ENCODE peak calls at places on chromosomes 16 and 17, in five cellular contexts. Y is upper lobe of right lung, J is heart left ventricle, Q is prostate gland, H is uterus. U is an unnamed sample.

GRCh38 chr16:58187657-58188430 is 10.1 kb downstream of the CSNK2A2 start:
- DNase-seq in Y (no peak), J (no peak), Q (no peak), H (no peak), U (no peak)

GRCh38 chr17:77354721-77355455 is 214.1 kb downstream of the SEC14L1 start:
- DNase-seq in Y (no peak), J (peak; percentile 54), Q (no peak), H (peak; percentile 87), U (peak; percentile 87)

GRCh38 chr17:83081561-83082201 is 2.3 kb downstream of the METRNL start:
- DNase-seq in Y (no peak), J (no peak), Q (no peak), H (no peak), U (no peak)

GRCh38 chr17:59753522-59754467 is 46.3 kb downstream of the VMP1 start:
- DNase-seq in Y (no peak), J (peak; percentile 29), Q (peak; percentile 72), H (peak; percentile 45), U (no peak)

GRCh38 chr17:80704381-80704819 is 159.8 kb downstream of the RPTOR start:
- DNase-seq in Y (no peak), J (no peak), Q (no peak), H (no peak), U (no peak)

GRCh38 chr16:88282221-88283041 is 100.3 kb upstream of the ZNF469 start:
- DNase-seq in Y (no peak), J (no peak), Q (peak; percentile 15), H (no peak), U (no peak)

GRCh38 chr17:59121901-59122480 is 15.3 kb upstream of the TRIM37 start:
- DNase-seq in Y (no peak), J (no peak), Q (no peak), H (no peak), U (no peak)

GRCh38 chr16:8905168-8905762 is 23.1 kb downstream of the LITAFD start:
- DNase-seq in Y (no peak), J (no peak), Q (no peak), H (no peak), U (no peak)

GRCh38 chr16:77234611-77235010 is 35.4 kb downstream of the SYCE1L start:
- DNase-seq in Y (no peak), J (no peak), Q (no peak), H (no peak), U (no peak)

GRCh38 chr17:45946841-45947256 is 52.2 kb upstream of the STH start:
- DNase-seq in Y (no peak), J (no peak), Q (no peak), H (no peak), U (no peak)

GRCh38 chr17:47895254-47895855 is 681 bp upstream of the SP2 start:
- DNase-seq in Y (peak; percentile 76), J (peak; percentile 36), Q (peak; percentile 34), H (peak; percentile 47), U (no peak)

GRCh38 chr16:23962001-23962400 is 126.2 kb downstream of the PRKCB start:
- DNase-seq in Y (no peak), J (no peak), Q (no peak), H (no peak), U (peak; percentile 14)

GRCh38 chr16:65959978-65960377 is 406.5 kb upstream of the CDH5 start:
- DNase-seq in Y (no peak), J (no peak), Q (no peak), H (no peak), U (no peak)

GRCh38 chr17:48494335-48494734 is 36.5 kb downstream of the HOXB1 start:
- DNase-seq in Y (no peak), J (no peak), Q (no peak), H (no peak), U (no peak)

GRCh38 chr17:19336938-19337711 is 25.4 kb downstream of the B9D1 start:
- DNase-seq in Y (peak; percentile 57), J (no peak), Q (no peak), H (peak; percentile 61), U (no peak)

GRCh38 chr17:81000631-81001357 is 9.2 kb downstream of the CHMP6 start:
- DNase-seq in Y (peak; percentile 58), J (no peak), Q (no peak), H (no peak), U (peak; percentile 67)

GRCh38 chr17:28864991-28865849 is 10.4 kb downstream of the ERAL1 start:
- DNase-seq in Y (no peak), J (no peak), Q (no peak), H (no peak), U (no peak)

GRCh38 chr17:58615768-58616659 is 75.8 kb downstream of the TEX14 start:
- DNase-seq in Y (no peak), J (no peak), Q (no peak), H (no peak), U (no peak)

GRCh38 chr17:34607917-34608316 is 28.5 kb downstream of the TMEM132E start:
- DNase-seq in Y (no peak), J (no peak), Q (no peak), H (no peak), U (no peak)

GRCh38 chr16:11254913-11255736 is 879 bp downstream of the SOCS1 start:
- DNase-seq in Y (peak; percentile 80), J (no peak), Q (peak; percentile 24), H (peak; percentile 45), U (no peak)

GRCh38 chr16:84178892-84179611 is 7.8 kb downstream of the TAF1C start:
- DNase-seq in Y (no peak), J (no peak), Q (no peak), H (no peak), U (no peak)

GRCh38 chr16:84178146-84178765 is 8.6 kb downstream of the TAF1C start:
- DNase-seq in Y (no peak), J (no peak), Q (no peak), H (peak; percentile 36), U (no peak)

GRCh38 chr16:84176192-84177053 is 10.4 kb downstream of the TAF1C start:
- DNase-seq in Y (no peak), J (no peak), Q (no peak), H (no peak), U (no peak)

GRCh38 chr16:84179612-84180320 is 7.1 kb downstream of the TAF1C start:
- DNase-seq in Y (no peak), J (no peak), Q (no peak), H (no peak), U (no peak)

DNA sequence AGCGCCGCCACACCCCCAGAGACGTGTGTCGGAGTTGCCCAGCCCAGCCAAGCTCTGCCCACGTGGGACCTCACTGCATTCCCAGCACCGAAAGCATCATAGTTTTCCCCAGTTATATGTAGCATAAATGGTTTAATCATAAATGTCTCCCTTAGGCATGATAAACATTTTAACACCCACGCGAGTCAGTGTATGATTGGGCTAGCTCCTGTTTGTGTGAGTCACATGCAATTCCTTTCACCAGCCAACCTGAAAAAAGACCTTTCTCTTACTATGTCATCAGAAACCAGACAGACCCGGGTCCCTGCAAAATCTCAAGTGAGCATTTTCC is 9.2 kb downstream of the TAF1C start:
- DNase-seq in Y (no peak), J (no peak), Q (no peak), H (peak; percentile 21), U (no peak)
- H3K27ac ChIP-seq in Y (peak overlapping the region; percentile 88), J (peak overlapping the region; percentile 80), Q (peak overlapping the region; percentile 74), H (peak overlapping the region; percentile 78), U (peak overlapping the region; percentile 45)

DNA sequence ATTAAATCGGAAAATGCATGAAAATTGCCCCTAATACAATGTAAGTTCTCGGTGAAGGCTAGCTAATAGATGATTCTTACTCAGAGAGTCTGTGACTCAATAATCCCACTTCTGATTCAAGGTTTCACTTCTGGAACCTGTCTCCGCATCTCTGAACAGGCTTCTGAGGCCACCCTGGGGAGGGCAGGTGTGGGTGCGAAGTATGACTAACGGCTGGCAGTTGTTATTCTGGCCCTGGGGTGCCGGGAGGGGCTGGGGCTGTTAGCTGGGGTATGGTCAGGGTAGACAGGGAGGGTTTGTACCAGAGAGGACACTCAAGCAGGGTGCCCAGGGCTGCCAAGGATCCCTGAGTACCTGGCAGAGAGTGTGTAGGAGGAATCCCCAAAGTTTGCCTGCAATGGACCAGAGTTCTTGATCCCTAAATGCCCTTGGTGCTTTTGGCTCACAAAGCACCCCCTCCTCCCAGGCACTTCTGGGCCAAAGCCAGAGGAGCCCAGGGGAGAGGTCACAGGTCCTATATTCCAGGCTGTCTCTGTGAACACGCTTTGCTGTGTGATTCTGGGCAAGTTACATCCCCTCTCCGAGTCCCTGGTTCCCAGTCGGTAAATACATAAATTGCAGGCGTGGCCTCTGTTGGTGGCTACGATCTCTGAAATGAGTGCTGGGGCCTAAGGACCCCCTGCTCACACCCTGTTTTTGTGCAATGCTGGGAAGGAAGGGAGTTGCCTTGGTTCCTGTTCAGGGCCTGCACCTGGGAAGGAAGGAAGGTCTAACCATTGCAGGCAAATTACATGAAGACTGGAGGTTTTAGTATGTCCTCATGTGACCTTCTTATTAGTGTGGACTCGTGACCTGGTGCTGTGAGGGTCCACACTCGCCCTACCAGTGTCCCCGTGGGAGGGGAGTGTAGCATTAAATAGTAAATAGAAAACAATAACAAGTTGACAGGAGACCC is 49.9 kb upstream of the CPNE2 start:
- DNase-seq in Y (no peak), J (no peak), Q (no peak), H (no peak), U (no peak)
- H3K4me3 ChIP-seq in Y (no peak overlapping the region), J (no peak overlapping the region), Q (no peak overlapping the region), H (no peak overlapping the region), U (no peak overlapping the region)

GRCh38 chr17:40342575-40343058 is 21.9 kb downstream of the GJD3 start:
- DNase-seq in Y (peak; percentile 68), J (no peak), Q (no peak), H (peak; percentile 31), U (no peak)
- TF ChIP-seq CTCF in Y (no peak), J (no peak), Q (no peak), H (no peak), U (no peak)

GRCh38 chr16:48609453-48610023 is 442 bp downstream of the N4BP1 start:
- DNase-seq in Y (peak; percentile 70), J (peak; percentile 70), Q (peak; percentile 49), H (peak; percentile 53), U (no peak)

GRCh38 chr16:48607056-48607825 is 2.7 kb downstream of the N4BP1 start:
- DNase-seq in Y (no peak), J (no peak), Q (peak; percentile 86), H (no peak), U (no peak)

GRCh38 chr16:48608871-48609452 is 1.0 kb downstream of the N4BP1 start:
- DNase-seq in Y (no peak), J (no peak), Q (no peak), H (peak; percentile 26), U (no peak)

GRCh38 chr16:48605518-48606110 is 4.4 kb downstream of the N4BP1 start:
- DNase-seq in Y (peak; percentile 73), J (no peak), Q (no peak), H (no peak), U (no peak)

GRCh38 chr16:48608452-48608851 is 1.5 kb downstream of the N4BP1 start:
- DNase-seq in Y (no peak), J (no peak), Q (no peak), H (no peak), U (no peak)
- H3K27ac ChIP-seq in Y (peak overlapping the region; percentile 97), J (no peak overlapping the region), Q (peak overlapping the region; percentile 90), H (no peak overlapping the region), U (no peak overlapping the region)

GRCh38 chr16:80585764-80586163 is 45.0 kb downstream of the DYNLRB2 start:
- DNase-seq in Y (no peak), J (no peak), Q (no peak), H (no peak), U (no peak)

GRCh38 chr16:80577485-80578280 is 36.9 kb downstream of the DYNLRB2 start:
- DNase-seq in Y (no peak), J (no peak), Q (no peak), H (no peak), U (no peak)

GRCh38 chr16:80583466-80583865 is 42.7 kb downstream of the DYNLRB2 start:
- DNase-seq in Y (no peak), J (no peak), Q (no peak), H (no peak), U (no peak)

GRCh38 chr16:80576343-80576912 is 35.6 kb downstream of the DYNLRB2 start:
- DNase-seq in Y (no peak), J (no peak), Q (no peak), H (no peak), U (no peak)

GRCh38 chr16:80580109-80580832 is 39.5 kb downstream of the DYNLRB2 start:
- DNase-seq in Y (no peak), J (no peak), Q (no peak), H (no peak), U (no peak)
- H3K4me3 ChIP-seq in Y (no peak overlapping the region), J (no peak overlapping the region), Q (no peak overlapping the region), H (no peak overlapping the region), U (no peak overlapping the region)

U was measured in coronary artery.